ENCODE peak calls at places on chromosomes 3 and 15, in five cellular contexts. One of them, this sample, is unnamed.

GRCh38 chr3:11603628-11604027 is 40.1 kb downstream of the VGLL4 start:
- DNase-seq in naive thymus-derived CD8-positive, alpha-beta T cell: no peak
- DNase-seq in esophagus muscularis mucosa: peak; percentile 95
- DNase-seq in heart right ventricle: no peak
- DNase-seq in activated CD8-positive, alpha-beta memory T cell treated with anti-CD3 and anti-CD28 coated beads for 4 hours: no peak
- DNase-seq in this sample: no peak

GRCh38 chr3:146975476-146975875 is 370.3 kb upstream of the PLSCR5 start:
- DNase-seq in naive thymus-derived CD8-positive, alpha-beta T cell: no peak
- DNase-seq in esophagus muscularis mucosa: no peak
- DNase-seq in heart right ventricle: no peak
- DNase-seq in activated CD8-positive, alpha-beta memory T cell treated with anti-CD3 and anti-CD28 coated beads for 4 hours: no peak
- DNase-seq in this sample: no peak

GRCh38 chr3:183697610-183698317 is at the start of gene YEATS2:
- DNase-seq in naive thymus-derived CD8-positive, alpha-beta T cell: peak; percentile 78
- DNase-seq in esophagus muscularis mucosa: no peak
- DNase-seq in heart right ventricle: peak; percentile 68
- DNase-seq in activated CD8-positive, alpha-beta memory T cell treated with anti-CD3 and anti-CD28 coated beads for 4 hours: peak; percentile 50
- DNase-seq in this sample: peak; percentile 81

GRCh38 chr3:28835751-28836150 is 445.1 kb upstream of the RBMS3 start:
- DNase-seq in naive thymus-derived CD8-positive, alpha-beta T cell: no peak
- DNase-seq in esophagus muscularis mucosa: no peak
- DNase-seq in heart right ventricle: peak; percentile 12
- DNase-seq in activated CD8-positive, alpha-beta memory T cell treated with anti-CD3 and anti-CD28 coated beads for 4 hours: no peak
- DNase-seq in this sample: peak; percentile 37

GRCh38 chr3:79515072-79515471 is 252.7 kb downstream of the ROBO1 start:
- DNase-seq in naive thymus-derived CD8-positive, alpha-beta T cell: no peak
- DNase-seq in esophagus muscularis mucosa: no peak
- DNase-seq in heart right ventricle: no peak
- DNase-seq in activated CD8-positive, alpha-beta memory T cell treated with anti-CD3 and anti-CD28 coated beads for 4 hours: no peak
- DNase-seq in this sample: peak; percentile 41

GRCh38 chr3:133944181-133944580 is 48.5 kb upstream of the RAB6B start:
- DNase-seq in naive thymus-derived CD8-positive, alpha-beta T cell: no peak
- DNase-seq in esophagus muscularis mucosa: no peak
- DNase-seq in heart right ventricle: no peak
- DNase-seq in activated CD8-positive, alpha-beta memory T cell treated with anti-CD3 and anti-CD28 coated beads for 4 hours: no peak
- DNase-seq in this sample: no peak

GRCh38 chr15:100596792-100597191 is 5.2 kb downstream of the LINS1 start:
- DNase-seq in naive thymus-derived CD8-positive, alpha-beta T cell: peak; percentile 90
- DNase-seq in esophagus muscularis mucosa: no peak
- DNase-seq in heart right ventricle: no peak
- DNase-seq in activated CD8-positive, alpha-beta memory T cell treated with anti-CD3 and anti-CD28 coated beads for 4 hours: peak; percentile 92
- DNase-seq in this sample: no peak

GRCh38 chr3:13480340-13481318 is 523 bp downstream of the HDAC11 start:
- DNase-seq in naive thymus-derived CD8-positive, alpha-beta T cell: peak; percentile 86
- DNase-seq in esophagus muscularis mucosa: no peak
- DNase-seq in heart right ventricle: no peak
- DNase-seq in activated CD8-positive, alpha-beta memory T cell treated with anti-CD3 and anti-CD28 coated beads for 4 hours: no peak
- DNase-seq in this sample: no peak

GRCh38 chr3:148990211-148990610 is 1.1 kb upstream of the GYG1 start:
- DNase-seq in naive thymus-derived CD8-positive, alpha-beta T cell: no peak
- DNase-seq in esophagus muscularis mucosa: no peak
- DNase-seq in heart right ventricle: no peak
- DNase-seq in activated CD8-positive, alpha-beta memory T cell treated with anti-CD3 and anti-CD28 coated beads for 4 hours: no peak
- DNase-seq in this sample: no peak

This sample was measured in Right ventricle myocardium inferior.